ENCODE peak calls at places on chromosomes 7 and 10, in seven cellular contexts. One of them, this sample, is unnamed.

GRCh38 chr7:29565982-29566746 is 2.5 kb downstream of the PRR15 start:
- DNase-seq in activated CD4-positive, alpha-beta T cell treated with anti-CD3 and anti-CD28 coated beads for 24 hours: no peak
- DNase-seq in WTC11: no peak
- DNase-seq in NCI-H1105: no peak
- DNase-seq in AG09309: no peak
- DNase-seq in NCI-H1092 treated with DMSO at 0.1 percent for 48 hours: no peak
- DNase-seq in cardiac muscle cell: no peak
- DNase-seq in this sample: peak; percentile 53

GRCh38 chr10:3813986-3814831 is 29.2 kb upstream of the KLF6 start:
- DNase-seq in activated CD4-positive, alpha-beta T cell treated with anti-CD3 and anti-CD28 coated beads for 24 hours: no peak
- DNase-seq in WTC11: no peak
- DNase-seq in NCI-H1105: no peak
- DNase-seq in AG09309: no peak
- DNase-seq in NCI-H1092 treated with DMSO at 0.1 percent for 48 hours: no peak
- DNase-seq in cardiac muscle cell: no peak
- DNase-seq in this sample: no peak

GRCh38 chr7:46369933-46370654 is 449.0 kb upstream of the IGFBP3 start:
- DNase-seq in activated CD4-positive, alpha-beta T cell treated with anti-CD3 and anti-CD28 coated beads for 24 hours: no peak
- DNase-seq in WTC11: no peak
- DNase-seq in NCI-H1105: peak; percentile 68
- DNase-seq in AG09309: peak; percentile 84
- DNase-seq in NCI-H1092 treated with DMSO at 0.1 percent for 48 hours: peak; percentile 12
- DNase-seq in cardiac muscle cell: no peak
- DNase-seq in this sample: no peak

GRCh38 chr10:72014197-72014596 is 50.0 kb downstream of the CHST3 start:
- DNase-seq in activated CD4-positive, alpha-beta T cell treated with anti-CD3 and anti-CD28 coated beads for 24 hours: no peak
- DNase-seq in WTC11: no peak
- DNase-seq in NCI-H1105: no peak
- DNase-seq in AG09309: no peak
- DNase-seq in NCI-H1092 treated with DMSO at 0.1 percent for 48 hours: no peak
- DNase-seq in cardiac muscle cell: no peak
- DNase-seq in this sample: no peak

GRCh38 chr10:121099601-121100000 is 248.4 kb downstream of the WDR11 start:
- DNase-seq in activated CD4-positive, alpha-beta T cell treated with anti-CD3 and anti-CD28 coated beads for 24 hours: no peak
- DNase-seq in WTC11: no peak
- DNase-seq in NCI-H1105: no peak
- DNase-seq in AG09309: no peak
- DNase-seq in NCI-H1092 treated with DMSO at 0.1 percent for 48 hours: no peak
- DNase-seq in cardiac muscle cell: peak; percentile 63
- DNase-seq in this sample: no peak

GRCh38 chr7:129480674-129481363 is 21.5 kb upstream of the SMKR1 start:
- DNase-seq in activated CD4-positive, alpha-beta T cell treated with anti-CD3 and anti-CD28 coated beads for 24 hours: no peak
- DNase-seq in WTC11: no peak
- DNase-seq in NCI-H1105: no peak
- DNase-seq in AG09309: no peak
- DNase-seq in NCI-H1092 treated with DMSO at 0.1 percent for 48 hours: no peak
- DNase-seq in cardiac muscle cell: no peak
- DNase-seq in this sample: no peak

GRCh38 chr10:28367865-28368541 is 65.1 kb upstream of the MPP7 start:
- DNase-seq in activated CD4-positive, alpha-beta T cell treated with anti-CD3 and anti-CD28 coated beads for 24 hours: peak; percentile 13
- DNase-seq in WTC11: no peak
- DNase-seq in NCI-H1105: no peak
- DNase-seq in AG09309: no peak
- DNase-seq in NCI-H1092 treated with DMSO at 0.1 percent for 48 hours: no peak
- DNase-seq in cardiac muscle cell: no peak
- DNase-seq in this sample: no peak

GRCh38 chr10:69303632-69304035 is 25.3 kb downstream of the HK1 start:
- DNase-seq in activated CD4-positive, alpha-beta T cell treated with anti-CD3 and anti-CD28 coated beads for 24 hours: no peak
- DNase-seq in WTC11: no peak
- DNase-seq in NCI-H1105: no peak
- DNase-seq in AG09309: no peak
- DNase-seq in NCI-H1092 treated with DMSO at 0.1 percent for 48 hours: no peak
- DNase-seq in cardiac muscle cell: no peak
- DNase-seq in this sample: no peak

GRCh38 chr7:36895112-36895511 is 170.8 kb upstream of the AOAH start:
- DNase-seq in activated CD4-positive, alpha-beta T cell treated with anti-CD3 and anti-CD28 coated beads for 24 hours: no peak
- DNase-seq in WTC11: no peak
- DNase-seq in NCI-H1105: peak; percentile 62
- DNase-seq in AG09309: no peak
- DNase-seq in NCI-H1092 treated with DMSO at 0.1 percent for 48 hours: no peak
- DNase-seq in cardiac muscle cell: no peak
- DNase-seq in this sample: no peak

GRCh38 chr10:24349379-24350110 is 140.6 kb downstream of the KIAA1217 start:
- DNase-seq in activated CD4-positive, alpha-beta T cell treated with anti-CD3 and anti-CD28 coated beads for 24 hours: no peak
- DNase-seq in WTC11: no peak
- DNase-seq in NCI-H1105: no peak
- DNase-seq in AG09309: peak; percentile 32
- DNase-seq in NCI-H1092 treated with DMSO at 0.1 percent for 48 hours: no peak
- DNase-seq in cardiac muscle cell: no peak
- DNase-seq in this sample: no peak

GRCh38 chr7:954330-955238 is at the start of gene ADAP1:
- DNase-seq in activated CD4-positive, alpha-beta T cell treated with anti-CD3 and anti-CD28 coated beads for 24 hours: peak; percentile 47
- DNase-seq in WTC11: peak; percentile 42
- DNase-seq in NCI-H1105: no peak
- DNase-seq in AG09309: no peak
- DNase-seq in NCI-H1092 treated with DMSO at 0.1 percent for 48 hours: no peak
- DNase-seq in cardiac muscle cell: peak; percentile 77
- DNase-seq in this sample: no peak

GRCh38 chr10:100883322-100883821 is 29.4 kb upstream of the SLF2 start:
- DNase-seq in activated CD4-positive, alpha-beta T cell treated with anti-CD3 and anti-CD28 coated beads for 24 hours: no peak
- DNase-seq in WTC11: no peak
- DNase-seq in NCI-H1105: no peak
- DNase-seq in AG09309: no peak
- DNase-seq in NCI-H1092 treated with DMSO at 0.1 percent for 48 hours: no peak
- DNase-seq in cardiac muscle cell: no peak
- DNase-seq in this sample: peak; percentile 35

GRCh38 chr7:155975490-155975889 is 163.2 kb upstream of the SHH start:
- DNase-seq in activated CD4-positive, alpha-beta T cell treated with anti-CD3 and anti-CD28 coated beads for 24 hours: no peak
- DNase-seq in WTC11: no peak
- DNase-seq in NCI-H1105: no peak
- DNase-seq in AG09309: no peak
- DNase-seq in NCI-H1092 treated with DMSO at 0.1 percent for 48 hours: no peak
- DNase-seq in cardiac muscle cell: no peak
- DNase-seq in this sample: peak; percentile 36

GRCh38 chr10:89389254-89389653 is 3.2 kb upstream of the IFIT1 start:
- DNase-seq in activated CD4-positive, alpha-beta T cell treated with anti-CD3 and anti-CD28 coated beads for 24 hours: no peak
- DNase-seq in WTC11: no peak
- DNase-seq in NCI-H1105: no peak
- DNase-seq in AG09309: no peak
- DNase-seq in NCI-H1092 treated with DMSO at 0.1 percent for 48 hours: peak; percentile 2
- DNase-seq in cardiac muscle cell: no peak
- DNase-seq in this sample: no peak

GRCh38 chr7:158276414-158277218 is 311.0 kb downstream of the PTPRN2 start:
- DNase-seq in activated CD4-positive, alpha-beta T cell treated with anti-CD3 and anti-CD28 coated beads for 24 hours: no peak
- DNase-seq in WTC11: peak; percentile 3
- DNase-seq in NCI-H1105: no peak
- DNase-seq in AG09309: no peak
- DNase-seq in NCI-H1092 treated with DMSO at 0.1 percent for 48 hours: no peak
- DNase-seq in cardiac muscle cell: no peak
- DNase-seq in this sample: no peak

GRCh38 chr7:18384491-18385143 is 110.9 kb upstream of the HDAC9 start:
- DNase-seq in activated CD4-positive, alpha-beta T cell treated with anti-CD3 and anti-CD28 coated beads for 24 hours: no peak
- DNase-seq in WTC11: no peak
- DNase-seq in NCI-H1105: no peak
- DNase-seq in AG09309: no peak
- DNase-seq in NCI-H1092 treated with DMSO at 0.1 percent for 48 hours: peak; percentile 78
- DNase-seq in cardiac muscle cell: no peak
- DNase-seq in this sample: no peak

GRCh38 chr7:72217151-72217550 is 195.0 kb downstream of the CALN1 start:
- DNase-seq in activated CD4-positive, alpha-beta T cell treated with anti-CD3 and anti-CD28 coated beads for 24 hours: no peak
- DNase-seq in WTC11: no peak
- DNase-seq in NCI-H1105: no peak
- DNase-seq in AG09309: no peak
- DNase-seq in NCI-H1092 treated with DMSO at 0.1 percent for 48 hours: no peak
- DNase-seq in cardiac muscle cell: no peak
- DNase-seq in this sample: no peak

GRCh38 chr7:127252736-127253288 is at the start of gene GRM8:
- DNase-seq in activated CD4-positive, alpha-beta T cell treated with anti-CD3 and anti-CD28 coated beads for 24 hours: peak; percentile 10
- DNase-seq in WTC11: peak; percentile 80
- DNase-seq in NCI-H1105: peak; percentile 80
- DNase-seq in AG09309: no peak
- DNase-seq in NCI-H1092 treated with DMSO at 0.1 percent for 48 hours: peak; percentile 92
- DNase-seq in cardiac muscle cell: peak; percentile 87
- DNase-seq in this sample: peak; percentile 94

GRCh38 chr10:34696423-34696822 is 118.7 kb downstream of the PARD3 start:
- DNase-seq in activated CD4-positive, alpha-beta T cell treated with anti-CD3 and anti-CD28 coated beads for 24 hours: no peak
- DNase-seq in WTC11: no peak
- DNase-seq in NCI-H1105: no peak
- DNase-seq in AG09309: no peak
- DNase-seq in NCI-H1092 treated with DMSO at 0.1 percent for 48 hours: no peak
- DNase-seq in cardiac muscle cell: no peak
- DNase-seq in this sample: no peak

GRCh38 chr10:32004161-32004591 is 52.0 kb downstream of the KIF5B start:
- DNase-seq in activated CD4-positive, alpha-beta T cell treated with anti-CD3 and anti-CD28 coated beads for 24 hours: no peak
- DNase-seq in WTC11: peak; percentile 37
- DNase-seq in NCI-H1105: no peak
- DNase-seq in AG09309: no peak
- DNase-seq in NCI-H1092 treated with DMSO at 0.1 percent for 48 hours: no peak
- DNase-seq in cardiac muscle cell: peak; percentile 9
- DNase-seq in this sample: peak; percentile 78

GRCh38 chr10:110827872-110828271 is 43.9 kb upstream of the PDCD4 start:
- DNase-seq in activated CD4-positive, alpha-beta T cell treated with anti-CD3 and anti-CD28 coated beads for 24 hours: no peak
- DNase-seq in WTC11: no peak
- DNase-seq in NCI-H1105: no peak
- DNase-seq in AG09309: no peak
- DNase-seq in NCI-H1092 treated with DMSO at 0.1 percent for 48 hours: no peak
- DNase-seq in cardiac muscle cell: peak; percentile 18
- DNase-seq in this sample: no peak

GRCh38 chr10:72337039-72337629 is 17.6 kb downstream of the DNAJB12 start:
- DNase-seq in activated CD4-positive, alpha-beta T cell treated with anti-CD3 and anti-CD28 coated beads for 24 hours: no peak
- DNase-seq in WTC11: peak; percentile 76
- DNase-seq in NCI-H1105: peak; percentile 48
- DNase-seq in AG09309: no peak
- DNase-seq in NCI-H1092 treated with DMSO at 0.1 percent for 48 hours: peak; percentile 68
- DNase-seq in cardiac muscle cell: peak; percentile 78
- DNase-seq in this sample: peak; percentile 91